ENCODE peak calls at places on chromosome X, in five cellular contexts. I, D, A, G and Y are unnamed samples.

GRCh38 chrX:108439434-108439883 is at the start of gene COL4A5:
- DNase-seq in I (peak; percentile 95), D (peak; percentile 52), A (peak; percentile 49), G (peak; percentile 85), Y (peak; percentile 2)

GRCh38 chrX:76279007-76279406 is 106.1 kb downstream of the PBDC1 start:
- DNase-seq in I (peak; percentile 51), D (no peak), A (peak; percentile 22), G (peak; percentile 69), Y (peak; percentile 58)

GRCh38 chrX:113929004-113929403 is 654.9 kb upstream of the HTR2C start:
- DNase-seq in I (peak; percentile 62), D (no peak), A (no peak), G (peak; percentile 83), Y (peak; percentile 56)

GRCh38 chrX:39507617-39508299 is 590.0 kb downstream of the BCOR start:
- DNase-seq in I (no peak), D (no peak), A (no peak), G (no peak), Y (no peak)

GRCh38 chrX:73916931-73917657 is 354.1 kb downstream of the CHIC1 start:
- DNase-seq in I (no peak), D (no peak), A (no peak), G (peak; percentile 69), Y (no peak)

GRCh38 chrX:115560211-115560977 is 580 bp upstream of the PLS3 start:
- DNase-seq in I (no peak), D (no peak), A (no peak), G (no peak), Y (peak; percentile 56)

GRCh38 chrX:104565791-104566687 is at the start of gene IL1RAPL2:
- DNase-seq in I (peak; percentile 32), D (no peak), A (no peak), G (peak; percentile 86), Y (peak; percentile 60)

GRCh38 chrX:70025464-70025863 is 24.3 kb downstream of the AWAT2 start:
- DNase-seq in I (no peak), D (no peak), A (no peak), G (no peak), Y (no peak)

GRCh38 chrX:39162322-39162721 is 361.1 kb downstream of the MID1IP1 start:
- DNase-seq in I (no peak), D (no peak), A (peak; percentile 35), G (peak; percentile 44), Y (no peak)